ENCODE peak calls at places on chromosomes 1 and 21, in six cellular contexts. A is HEK293T, U is non-pigmented ciliary epithelial cell, Z is COR-L47, W is tibial nerve, H is KG1. R is an unnamed sample.

GRCh38 chr1:162984699-162985098 is 84.5 kb upstream of the RGS4 start:
- DNase-seq in U (peak), W (no peak), H (no peak), Z (no peak), A (no peak), R (no peak)

GRCh38 chr21:34517491-34518245 is 5.7 kb upstream of the KCNE1 start:
- DNase-seq in A (no peak), Z (no peak), W (no peak), H (no peak), U (no peak), R (no peak)

GRCh38 chr1:116919802-116920201 is 10.1 kb downstream of the PTGFRN start:
- DNase-seq in W (no peak), A (no peak), Z (no peak), U (no peak), H (no peak), R (no peak)

GRCh38 chr1:181356505-181357340 is 126.6 kb upstream of the CACNA1E start:
- DNase-seq in W (no peak), Z (no peak), A (no peak), H (no peak), U (no peak), R (no peak)

GRCh38 chr1:231049121-231049979 is 9.3 kb upstream of the FAM89A start:
- DNase-seq in U (no peak), Z (no peak), W (no peak), H (no peak), A (no peak), R (no peak)

GRCh38 chr1:27864264-27864895 is 8.0 kb upstream of the THEMIS2 start:
- DNase-seq in A (no peak), W (no peak), H (peak), U (no peak), Z (no peak), R (no peak)

GRCh38 chr1:205226868-205227583 is 720 bp upstream of the TMCC2 start:
- DNase-seq in A (no peak), H (no peak), Z (no peak), U (no peak), W (no peak), R (no peak)

GRCh38 chr1:19643602-19644419 is at the start of gene NBL1:
- DNase-seq in A (peak), H (no peak), Z (no peak), U (no peak), W (peak), R (peak)

GRCh38 chr1:98177751-98178150 is 256.9 kb upstream of the DPYD start:
- DNase-seq in H (no peak), W (no peak), U (peak), Z (no peak), A (no peak), R (no peak)

GRCh38 chr21:43719748-43720538 is 1.0 kb downstream of the PDXK start:
- DNase-seq in Z (no peak), H (no peak), U (no peak), A (no peak), W (no peak), R (no peak)

GRCh38 chr1:8718878-8719361 is 98.5 kb downstream of the RERE start:
- DNase-seq in Z (no peak), H (no peak), A (no peak), W (no peak), U (no peak), R (no peak)

GRCh38 chr1:61352845-61353435 is 270.6 kb downstream of the NFIA start:
- DNase-seq in A (no peak), W (no peak), Z (no peak), U (no peak), H (no peak), R (no peak)

GRCh38 chr1:36093919-36094318 is 5.2 kb downstream of the ADPRS start:
- DNase-seq in A (no peak), W (no peak), Z (no peak), U (no peak), H (no peak), R (no peak)

GRCh38 chr1:55517036-55517435 is 301.9 kb upstream of the USP24 start:
- DNase-seq in W (no peak), A (no peak), H (no peak), Z (no peak), U (no peak), R (no peak)

GRCh38 chr1:21436488-21437340 is 3.2 kb upstream of the NBPF3 start:
- DNase-seq in W (no peak), Z (no peak), H (no peak), U (no peak), A (no peak), R (no peak)

GRCh38 chr1:177945943-177946650 is 23.8 kb downstream of the SEC16B start:
- DNase-seq in U (no peak), Z (peak), W (no peak), A (peak), H (peak), R (no peak)

GRCh38 chr1:201298381-201299367 is 15.4 kb downstream of the PKP1 start:
- DNase-seq in A (no peak), U (no peak), H (no peak), Z (no peak), W (no peak), R (no peak)

GRCh38 chr1:22231995-22232690 is 89.2 kb upstream of the WNT4 start:
- DNase-seq in A (no peak), H (no peak), Z (no peak), W (no peak), U (no peak), R (no peak)

GRCh38 chr1:44784094-44785026 is 3.6 kb downstream of the BEST4 start:
- DNase-seq in Z (peak), U (no peak), W (no peak), H (no peak), A (no peak), R (no peak)

GRCh38 chr1:99590578-99591209 is 55.2 kb upstream of the PALMD start:
- DNase-seq in U (peak), W (no peak), A (no peak), H (no peak), Z (peak), R (no peak)

GRCh38 chr1:154972517-154973343 is 1.8 kb upstream of the CKS1B start:
- DNase-seq in Z (no peak), U (peak), H (no peak), W (no peak), A (no peak), R (no peak)

GRCh38 chr1:156241311-156241811 is 623 bp upstream of the BGLAP start:
- DNase-seq in H (no peak), A (no peak), W (no peak), Z (no peak), U (no peak), R (no peak)

GRCh38 chr1:165265196-165265838 is 91.2 kb downstream of the LMX1A start:
- DNase-seq in Z (no peak), H (no peak), A (no peak), W (no peak), U (no peak), R (no peak)

GRCh38 chr21:46295996-46296752 is 10.0 kb downstream of the YBEY start:
- DNase-seq in H (no peak), A (peak), W (peak), U (peak), Z (no peak), R (peak)

GRCh38 chr1:44511769-44512168 is 106.7 kb downstream of the RNF220 start:
- DNase-seq in Z (no peak), A (no peak), H (no peak), W (no peak), U (no peak), R (peak)